ENCODE peak calls at places on chromosome 15, in four cellular contexts. J is IMR-90; L is fibroblast of lung; U is effector memory CD4-positive, alpha-beta T cell. K is an unnamed sample.
A peak's percentile ranks its signal among the peaks of the same experiment; 100 is the strongest.

GRCh38 chr15:56052389-56053045 is 59.1 kb upstream of the NEDD4 start:
- DNase-seq in J (peak; percentile 68), L (peak; percentile 77), U (no peak), K (no peak)

GRCh38 chr15:72168131-72168825 is 29.3 kb downstream of the GRAMD2A start:
- DNase-seq in J (peak; percentile 38), L (peak; percentile 15), U (no peak), K (no peak)

GRCh38 chr15:74793135-74794028 is 11.5 kb downstream of the CSK start:
- DNase-seq in L (no peak), U (peak; percentile 64), J (no peak), K (peak; percentile 74)

GRCh38 chr15:80906159-80906775 is 83.4 kb downstream of the MESD start:
- DNase-seq in L (peak; percentile 27), J (peak; percentile 67), U (no peak), K (no peak)

GRCh38 chr15:95016511-95017219 is 785.3 kb downstream of the MCTP2 start:
- DNase-seq in J (peak; percentile 37), L (peak; percentile 80), U (no peak), K (no peak)

GRCh38 chr15:85860394-85861161 is 65.9 kb upstream of the KLHL25 start:
- DNase-seq in L (no peak), U (no peak), J (no peak), K (no peak)

GRCh38 chr15:100995471-100996430 is 76.6 kb downstream of the LRRK1 start:
- DNase-seq in J (no peak), L (no peak), U (no peak), K (no peak)

GRCh38 chr15:25248583-25249235 is 190.1 kb downstream of the UBE3A start:
- DNase-seq in U (no peak), J (no peak), L (no peak), K (no peak)

GRCh38 chr15:90593469-90594158 is 63.9 kb downstream of the CRTC3 start:
- DNase-seq in U (no peak), L (no peak), J (no peak), K (no peak)

GRCh38 chr15:80953953-80954778 is 35.5 kb downstream of the MESD start:
- DNase-seq in J (peak; percentile 31), U (no peak), L (no peak), K (no peak)

GRCh38 chr15:72231847-72232461 is 964 bp upstream of the PKM start:
- DNase-seq in U (peak; percentile 36), L (peak; percentile 82), J (peak; percentile 82), K (peak; percentile 36)

GRCh38 chr15:74808073-74808839 is 4.4 kb upstream of the LMAN1L start:
- DNase-seq in L (peak; percentile 45), J (peak; percentile 15), U (no peak), K (no peak)

GRCh38 chr15:31365655-31366127 is 39.1 kb downstream of the KLF13 start:
- DNase-seq in J (peak; percentile 72), U (peak; percentile 52), L (peak; percentile 93), K (peak; percentile 83)

GRCh38 chr15:25182098-25182478 is 227.3 kb downstream of the SNRPN start:
- DNase-seq in U (no peak), L (no peak), J (no peak), K (no peak)

GRCh38 chr15:66819084-66819483 is 117.0 kb downstream of the SMAD6 start:
- DNase-seq in J (no peak), L (no peak), U (no peak), K (no peak)

GRCh38 chr15:80934761-80935221 is 54.8 kb downstream of the MESD start:
- DNase-seq in J (peak; percentile 74), L (peak; percentile 49), U (no peak), K (no peak)

GRCh38 chr15:84633311-84634227 is 20.5 kb downstream of the WDR73 start:
- DNase-seq in J (peak; percentile 67), U (peak; percentile 42), L (peak; percentile 68), K (peak; percentile 75)

GRCh38 chr15:28989896-28990295 is 104.1 kb downstream of the APBA2 start:
- DNase-seq in L (no peak), J (no peak), U (no peak), K (no peak)

GRCh38 chr15:65275728-65276126 is 11.0 kb downstream of the PARP16 start:
- DNase-seq in J (peak; percentile 70), L (no peak), U (no peak), K (no peak)

GRCh38 chr15:31080618-31081017 is 20.9 kb downstream of the TRPM1 start:
- DNase-seq in U (no peak), J (no peak), L (peak; percentile 48), K (no peak)

GRCh38 chr15:41791547-41791937 is 17.3 kb downstream of the MAPKBP1 start:
- DNase-seq in J (no peak), L (no peak), U (no peak), K (no peak)

GRCh38 chr15:98723195-98723594 is 74.9 kb downstream of the IGF1R start:
- DNase-seq in J (no peak), L (no peak), U (no peak), K (no peak)

GRCh38 chr15:72236381-72237285 is 5.6 kb upstream of the PKM start:
- DNase-seq in J (peak; percentile 19), L (peak; percentile 3), U (no peak), K (no peak)

GRCh38 chr15:73075151-73075859 is 23.0 kb downstream of the NEO1 start:
- DNase-seq in J (no peak), L (no peak), U (no peak), K (no peak)

GRCh38 chr15:58555168-58556027 is 123.6 kb downstream of the LIPC start:
- DNase-seq in U (no peak), L (no peak), J (no peak), K (no peak)

GRCh38 chr15:36449084-36449661 is 130.3 kb upstream of the CDIN1 start:
- DNase-seq in U (no peak), L (peak; percentile 10), J (no peak), K (no peak)

GRCh38 chr15:56038015-56038414 is 44.6 kb upstream of the NEDD4 start:
- DNase-seq in U (peak; percentile 12), J (peak; percentile 67), L (peak; percentile 73), K (peak; percentile 17)

GRCh38 chr15:67930720-67931119 is 90.9 kb upstream of the RNU6-1 start:
- DNase-seq in L (no peak), J (no peak), U (no peak), K (no peak)

GRCh38 chr15:31463521-31464102 is 137.0 kb downstream of the KLF13 start:
- DNase-seq in U (no peak), L (no peak), J (no peak), K (no peak)

GRCh38 chr15:94951538-94951937 is 720.2 kb downstream of the MCTP2 start:
- DNase-seq in J (no peak), L (peak; percentile 77), U (no peak), K (no peak)

GRCh38 chr15:40598126-40598525 is 4.1 kb downstream of the KNL1 start:
- DNase-seq in J (no peak), U (no peak), L (no peak), K (no peak)

GRCh38 chr15:57330619-57331018 is 45.7 kb upstream of the CGNL1 start:
- DNase-seq in U (no peak), J (peak; percentile 58), L (peak; percentile 48), K (no peak)

GRCh38 chr15:51386029-51386428 is 44.6 kb downstream of the GLDN start:
- DNase-seq in J (no peak), L (no peak), U (no peak), K (no peak)

GRCh38 chr15:96330450-96331140 is at the start of gene NR2F2:
- DNase-seq in U (no peak), L (peak; percentile 100), J (peak; percentile 99), K (peak; percentile 57)
- H3K27ac ChIP-seq in U (no peak within 1 kb of the TSS), L (peak within 1 kb of the TSS; percentile 96), J (peak within 1 kb of the TSS; percentile 98), K (peak within 1 kb of the TSS; percentile 51)

GRCh38 chr15:59594493-59594942 is 17.1 kb upstream of the GCNT3 start:
- DNase-seq in U (no peak), L (peak; percentile 50), J (peak; percentile 86), K (no peak)
- H3K27ac ChIP-seq in U (no peak overlapping the region), L (no peak overlapping the region), J (no peak overlapping the region), K (no peak overlapping the region)

GRCh38 chr15:63507878-63508818 is 3.8 kb downstream of the USP3 start:
- DNase-seq in L (no peak), U (no peak), J (no peak), K (no peak)

GRCh38 chr15:63509056-63509696 is 4.8 kb downstream of the USP3 start:
- DNase-seq in U (no peak), L (no peak), J (no peak), K (no peak)

GRCh38 chr15:63509933-63510547 is 5.6 kb downstream of the USP3 start:
- DNase-seq in U (no peak), J (peak; percentile 83), L (peak; percentile 80), K (no peak)

GRCh38 chr15:63512148-63512547 is 7.8 kb downstream of the USP3 start:
- DNase-seq in J (no peak), U (no peak), L (no peak), K (no peak)

GRCh38 chr15:63510548-63510940 is 6.2 kb downstream of the USP3 start:
- DNase-seq in U (no peak), L (no peak), J (no peak), K (no peak)
- H3K27ac ChIP-seq in U (peak overlapping the region; percentile 49), L (no peak overlapping the region), J (no peak overlapping the region), K (no peak overlapping the region)

GRCh38 chr15:77627581-77627980 is 5.1 kb downstream of the LINGO1 start:
- DNase-seq in L (no peak), U (no peak), J (no peak), K (no peak)
- H3K27ac ChIP-seq in L (no peak overlapping the region), U (no peak overlapping the region), J (no peak overlapping the region), K (no peak overlapping the region)

DNA sequence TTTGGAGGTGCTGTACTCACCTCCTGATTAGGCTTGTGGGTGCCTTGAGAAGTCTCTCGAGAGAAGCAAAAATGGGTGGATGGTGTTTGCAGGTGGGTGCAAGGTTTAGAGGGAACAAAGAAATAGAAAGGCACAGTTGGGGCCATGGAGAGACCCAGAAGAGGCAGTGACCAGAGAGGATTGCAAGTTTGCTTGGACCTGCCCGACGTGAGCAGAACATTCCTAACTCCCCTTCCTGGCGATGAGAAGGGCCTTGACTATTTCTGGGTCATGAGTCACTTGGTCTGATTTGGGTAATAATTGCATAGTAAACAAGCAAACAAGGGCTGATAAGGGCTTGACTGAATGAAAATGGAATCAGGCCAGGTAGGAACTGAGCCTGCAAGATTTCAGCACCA is 7.0 kb upstream of the CTSH start:
- DNase-seq in U (no peak), L (peak; percentile 12), J (peak; percentile 47), K (no peak)
- H3K27ac ChIP-seq in U (no peak overlapping the region), L (no peak overlapping the region), J (no peak overlapping the region), K (no peak overlapping the region)

DNA sequence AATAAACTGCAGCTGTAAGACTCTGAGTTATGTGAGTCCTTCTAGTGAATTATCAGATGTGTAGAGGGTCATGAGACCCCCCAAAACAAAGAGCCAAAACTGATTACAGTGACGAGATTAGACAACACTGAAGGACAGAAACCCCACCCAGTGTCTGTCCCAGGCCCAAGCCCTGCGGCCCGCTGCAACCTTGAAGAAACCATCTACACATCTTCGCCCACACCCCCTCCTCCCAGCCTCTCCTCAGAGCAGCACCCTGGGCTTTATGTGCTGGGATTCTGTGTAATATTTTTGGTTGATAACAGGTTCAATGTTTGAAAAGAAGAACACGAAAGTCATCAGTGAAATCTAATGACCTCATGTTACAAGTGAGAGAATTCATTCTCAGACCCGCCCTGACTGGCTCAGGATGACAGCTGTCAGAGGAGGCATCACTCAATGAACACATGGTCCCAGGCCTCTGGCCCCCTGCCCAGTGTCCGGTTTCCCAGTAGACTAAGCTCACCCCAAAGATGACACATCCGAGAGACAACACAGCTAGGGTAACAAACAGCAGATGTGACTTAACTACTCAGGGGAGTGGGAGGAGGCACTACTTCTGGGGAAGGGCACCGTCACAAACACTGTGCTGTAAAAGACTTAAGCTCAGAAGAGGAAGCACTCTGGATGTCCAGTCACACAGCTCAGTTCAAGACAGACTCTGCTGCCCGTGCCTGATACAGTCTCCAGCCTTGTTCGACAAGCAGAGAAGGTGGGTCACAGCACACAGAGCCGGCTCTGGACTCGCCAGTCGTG is 48.9 kb downstream of the NIPA2 start:
- DNase-seq in L (peak; percentile 83), J (peak; percentile 94), U (no peak), K (no peak)
- H3K27ac ChIP-seq in L (peak overlapping the region; percentile 96), J (peak overlapping the region; percentile 73), U (no peak overlapping the region), K (no peak overlapping the region)